ENCODE peak calls at places on chromosomes 12 and 14, in five cellular contexts. A is HepG2, X is lung, B is endothelial cell, C is IMR-90. O is an unnamed sample.

GRCh38 chr12:56256326-56256960 is 1.7 kb downstream of the ANKRD52 start:
- DNase-seq in A (no peak), X (no peak), B (no peak), C (peak), O (no peak)

GRCh38 chr12:105294164-105294563 is 36.3 kb upstream of the C12orf75 start:
- DNase-seq in A (no peak), X (no peak), B (no peak), C (no peak), O (no peak)

GRCh38 chr14:35197015-35197414 is 74.7 kb downstream of the PRORP start:
- DNase-seq in A (no peak), X (no peak), B (no peak), C (peak), O (no peak)

GRCh38 chr14:104131968-104132732 is 6.2 kb upstream of the KIF26A start:
- DNase-seq in A (no peak), X (no peak), B (no peak), C (no peak), O (no peak)

GRCh38 chr14:100905166-100905565 is 1.6 kb upstream of the RTL1 start:
- DNase-seq in A (no peak), X (no peak), B (no peak), C (no peak), O (no peak)

GRCh38 chr12:54140958-54141388 is 47.8 kb downstream of the SMUG1 start:
- DNase-seq in A (no peak), X (no peak), B (no peak), C (no peak), O (peak)

GRCh38 chr14:71721791-71722190 is 210.4 kb upstream of the RGS6 start:
- DNase-seq in A (no peak), X (no peak), B (no peak), C (no peak), O (no peak)

GRCh38 chr12:50073712-50074111 is 11.4 kb upstream of the SMARCD1 start:
- DNase-seq in A (no peak), X (no peak), B (no peak), C (no peak), O (no peak)

GRCh38 chr12:104347374-104348075 is 44.0 kb downstream of the EID3 start:
- DNase-seq in A (no peak), X (peak), B (no peak), C (peak), O (no peak)

GRCh38 chr14:102969901-102970300 is 47.4 kb downstream of the AMN start:
- DNase-seq in A (no peak), X (no peak), B (no peak), C (no peak), O (no peak)

GRCh38 chr14:101075025-101075800 is 171.7 kb upstream of the RTL1 start:
- DNase-seq in A (no peak), X (peak), B (no peak), C (no peak), O (no peak)

GRCh38 chr12:8847435-8847834 is 25.0 kb downstream of the A2ML1 start:
- DNase-seq in A (no peak), X (no peak), B (no peak), C (no peak), O (no peak)

GRCh38 chr14:75307700-75308379 is 29.2 kb downstream of the FOS start:
- DNase-seq in A (peak), X (peak), B (peak), C (peak), O (peak)

GRCh38 chr12:132243596-132244289 is 85.6 kb downstream of the GALNT9 start:
- DNase-seq in A (peak), X (no peak), B (no peak), C (no peak), O (no peak)

GRCh38 chr12:132450391-132451171 is 39.4 kb upstream of the FBRSL1 start:
- DNase-seq in A (no peak), X (no peak), B (no peak), C (no peak), O (no peak)

GRCh38 chr12:53217049-53217929 is 10.2 kb upstream of the ITGB7 start:
- DNase-seq in A (no peak), X (peak), B (no peak), C (no peak), O (no peak)

GRCh38 chr12:11202811-11203210 is 16.1 kb upstream of the TAS2R42 start:
- DNase-seq in A (no peak), X (no peak), B (no peak), C (no peak), O (no peak)

DNA sequence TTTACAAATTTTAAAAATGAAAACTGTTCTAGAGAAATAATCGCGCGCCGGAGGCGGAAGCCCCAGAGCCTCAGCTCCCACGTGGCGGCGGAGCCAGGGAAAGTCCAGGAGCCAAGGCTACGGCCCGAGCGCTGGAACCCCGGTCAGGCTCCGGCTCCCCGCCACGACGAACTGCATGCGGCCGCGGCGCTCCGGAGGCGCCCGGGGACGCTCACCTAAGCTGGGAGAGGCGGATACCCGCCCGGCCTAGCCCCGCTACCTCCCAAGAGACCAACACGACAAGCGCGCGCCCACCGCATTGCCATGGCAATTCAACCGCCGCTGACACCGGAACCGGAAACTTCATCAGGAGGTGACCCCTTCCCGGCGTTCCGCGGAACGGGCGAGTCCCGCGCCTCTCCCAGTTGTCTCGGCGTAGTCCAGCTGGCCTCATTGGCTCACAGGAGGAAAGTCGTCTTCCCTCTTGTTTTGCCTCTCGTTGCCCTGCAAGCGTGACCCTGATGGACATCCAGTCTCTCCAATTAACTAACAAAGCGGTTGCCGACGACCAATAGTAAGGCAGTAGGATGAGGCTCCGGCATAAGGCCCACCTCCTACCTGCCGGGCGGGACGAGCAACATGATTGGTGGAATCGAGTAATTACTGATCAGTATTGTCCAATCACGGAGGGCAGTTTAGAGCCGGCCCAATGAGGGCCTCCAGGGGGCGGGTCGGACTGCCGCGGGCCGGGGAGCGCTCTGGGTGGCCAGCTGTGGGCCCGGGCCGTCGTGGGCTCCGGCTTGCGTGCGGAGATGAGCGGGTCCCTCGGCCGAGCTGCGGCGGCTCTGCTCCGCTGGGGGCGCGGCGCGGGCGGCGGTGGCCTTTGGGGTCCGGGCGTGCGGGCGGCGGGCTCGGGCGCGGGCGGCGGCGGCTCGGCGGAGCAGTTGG is at the start of gene GLRX5:
- DNase-seq in A (peak), X (peak), B (peak), C (peak), O (peak)
- TF ChIP-seq CTCF in A (no peak), X (no peak), B (no peak), C (no peak), O (no peak)

GRCh38 chr14:105187935-105188524 is 6.9 kb upstream of the NUDT14 start:
- DNase-seq in A (no peak), X (peak), B (no peak), C (no peak), O (no peak)
- TF ChIP-seq CTCF in A (peak), X (no peak), B (no peak), C (no peak), O (no peak)

DNA sequence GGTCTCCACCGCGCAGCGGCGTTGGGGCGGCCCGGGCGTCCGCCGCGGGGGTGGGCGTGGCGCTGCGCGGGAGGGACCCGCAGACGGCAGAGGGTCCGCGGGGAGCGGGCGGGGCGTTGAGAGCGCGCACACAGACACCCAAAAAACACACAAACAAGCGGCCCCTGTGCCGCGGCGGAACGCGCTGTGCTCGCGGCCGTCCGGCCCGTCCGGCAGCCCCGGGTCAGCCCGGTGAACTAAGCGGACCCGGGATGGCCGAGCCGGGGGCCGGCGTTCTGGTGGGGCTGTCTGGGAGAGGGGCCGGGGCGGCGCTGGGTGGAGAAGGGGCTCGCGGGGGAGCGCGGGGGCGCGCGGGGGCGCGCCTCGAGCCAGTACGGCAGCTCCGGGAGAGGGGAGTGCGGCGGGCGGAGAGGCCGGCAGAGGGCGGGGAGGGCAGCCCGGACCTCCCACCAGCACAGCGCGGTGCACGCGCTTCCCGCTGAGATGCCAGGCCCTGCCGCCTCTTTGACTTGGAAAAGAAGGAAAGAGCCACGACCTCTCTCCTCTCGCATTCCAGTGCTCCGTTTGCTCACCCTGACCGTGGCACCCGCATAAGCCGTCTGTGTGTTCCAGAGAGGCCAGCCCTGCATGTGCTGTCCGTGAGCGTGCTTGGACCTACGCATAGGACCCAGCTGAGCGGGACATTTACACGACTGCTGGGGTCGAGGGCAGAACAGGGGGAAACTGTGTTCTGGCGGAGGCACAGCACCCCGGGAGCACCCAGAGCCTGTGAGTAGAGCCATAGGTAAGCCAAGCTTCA is 10.3 kb downstream of the SLC6A12 start:
- DNase-seq in A (no peak), X (no peak), B (peak), C (no peak), O (peak)
- TF ChIP-seq CTCF in A (no peak), X (no peak), B (no peak), C (no peak), O (no peak)

GRCh38 chr12:14138495-14138894 is 157.1 kb upstream of the GRIN2B start:
- DNase-seq in A (no peak), X (no peak), B (peak), C (no peak), O (peak)
- TF ChIP-seq CTCF in A (peak), X (no peak), B (peak), C (no peak), O (peak)

GRCh38 chr12:120956579-120957360 is 21.6 kb upstream of the HNF1A start:
- DNase-seq in A (no peak), X (no peak), B (no peak), C (no peak), O (peak)

GRCh38 chr12:120955232-120955631 is 23.1 kb upstream of the HNF1A start:
- DNase-seq in A (no peak), X (no peak), B (no peak), C (no peak), O (no peak)

GRCh38 chr12:120950807-120951206 is 27.5 kb upstream of the HNF1A start:
- DNase-seq in A (no peak), X (no peak), B (no peak), C (no peak), O (no peak)
- TF ChIP-seq CTCF in A (no peak), X (no peak), B (no peak), C (no peak), O (no peak)

DNA sequence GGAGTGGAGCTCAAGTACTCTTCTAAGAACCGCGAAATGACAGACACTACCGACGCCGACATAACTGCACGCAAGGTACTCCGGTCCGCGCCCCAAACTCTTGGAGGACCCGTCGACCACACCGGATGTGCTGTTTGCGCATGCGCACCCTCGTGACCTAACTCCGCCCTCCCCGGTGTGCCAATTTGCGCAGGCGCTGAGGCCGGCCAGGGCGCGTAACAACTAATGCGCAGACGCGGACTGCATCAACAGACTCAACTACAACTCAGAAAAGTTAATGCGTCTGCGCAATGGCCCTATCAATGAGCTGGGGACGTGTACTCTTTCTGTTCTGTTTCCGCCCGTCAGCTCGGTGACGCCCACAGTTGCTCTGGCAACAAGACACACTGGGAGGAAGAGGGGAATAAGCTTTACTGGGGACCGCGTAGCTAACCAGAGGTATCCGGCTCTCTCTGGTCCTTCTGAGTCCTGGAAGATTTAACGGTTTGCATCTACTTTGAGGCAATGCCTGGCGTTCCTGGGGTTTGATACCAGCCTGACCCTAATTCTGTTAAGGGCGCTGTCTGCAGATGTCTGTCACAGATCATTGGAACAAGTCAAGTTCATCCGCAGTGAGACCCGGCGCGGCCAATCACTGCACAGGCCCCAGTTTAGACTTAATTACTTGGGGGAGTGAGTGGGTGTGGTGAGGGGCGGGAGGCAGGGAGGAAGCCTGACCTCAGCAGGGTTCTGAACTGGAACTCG is at the start of gene DAD1:
- DNase-seq in A (peak), X (peak), B (peak), C (peak), O (peak)
- TF ChIP-seq CTCF in A (no peak), X (no peak), B (no peak), C (no peak), O (no peak)